ENCODE peak calls at places on chromosomes 3 and 15, in eight cellular contexts. One of them, this sample, is unnamed.

GRCh38 chr3:140011086-140011485 is 76.1 kb downstream of the CLSTN2 start:
- DNase-seq in colonic mucosa: no peak
- DNase-seq in RWPE1: no peak
- DNase-seq in uterus: no peak
- DNase-seq in cardiac muscle cell: no peak
- DNase-seq in glutamatergic neuron: no peak
- DNase-seq in mesothelial cell of epicardium: no peak
- DNase-seq in HFFc6: no peak
- DNase-seq in this sample: no peak

GRCh38 chr15:43998607-43999006 is 171.8 kb downstream of the WDR76 start:
- DNase-seq in colonic mucosa: peak
- DNase-seq in RWPE1: no peak
- DNase-seq in uterus: no peak
- DNase-seq in cardiac muscle cell: peak
- DNase-seq in glutamatergic neuron: no peak
- DNase-seq in mesothelial cell of epicardium: no peak
- DNase-seq in HFFc6: no peak
- DNase-seq in this sample: peak

GRCh38 chr3:195072916-195073564 is 197.9 kb downstream of the XXYLT1 start:
- DNase-seq in colonic mucosa: no peak
- DNase-seq in RWPE1: no peak
- DNase-seq in uterus: peak
- DNase-seq in cardiac muscle cell: no peak
- DNase-seq in glutamatergic neuron: no peak
- DNase-seq in mesothelial cell of epicardium: no peak
- DNase-seq in HFFc6: no peak
- DNase-seq in this sample: no peak

GRCh38 chr15:58457466-58457965 is 25.7 kb downstream of the LIPC start:
- DNase-seq in colonic mucosa: no peak
- DNase-seq in RWPE1: peak
- DNase-seq in uterus: no peak
- DNase-seq in cardiac muscle cell: peak
- DNase-seq in glutamatergic neuron: no peak
- DNase-seq in mesothelial cell of epicardium: no peak
- DNase-seq in HFFc6: peak
- DNase-seq in this sample: peak

GRCh38 chr3:149409351-149409750 is 31.9 kb upstream of the TM4SF1 start:
- DNase-seq in colonic mucosa: no peak
- DNase-seq in RWPE1: no peak
- DNase-seq in uterus: no peak
- DNase-seq in cardiac muscle cell: no peak
- DNase-seq in glutamatergic neuron: no peak
- DNase-seq in mesothelial cell of epicardium: no peak
- DNase-seq in HFFc6: no peak
- DNase-seq in this sample: no peak

GRCh38 chr3:12187448-12188327 is 29.0 kb upstream of the TIMP4 start:
- DNase-seq in colonic mucosa: no peak
- DNase-seq in RWPE1: no peak
- DNase-seq in uterus: no peak
- DNase-seq in cardiac muscle cell: peak
- DNase-seq in glutamatergic neuron: no peak
- DNase-seq in mesothelial cell of epicardium: no peak
- DNase-seq in HFFc6: peak
- DNase-seq in this sample: peak

GRCh38 chr15:83890584-83890983 is 236.7 kb downstream of the ADAMTSL3 start:
- DNase-seq in colonic mucosa: no peak
- DNase-seq in RWPE1: no peak
- DNase-seq in uterus: peak
- DNase-seq in cardiac muscle cell: peak
- DNase-seq in glutamatergic neuron: no peak
- DNase-seq in mesothelial cell of epicardium: no peak
- DNase-seq in HFFc6: no peak
- DNase-seq in this sample: no peak

GRCh38 chr15:35674873-35675781 is 129.2 kb upstream of the DPH6 start:
- DNase-seq in colonic mucosa: no peak
- DNase-seq in RWPE1: no peak
- DNase-seq in uterus: no peak
- DNase-seq in cardiac muscle cell: peak
- DNase-seq in glutamatergic neuron: no peak
- DNase-seq in mesothelial cell of epicardium: no peak
- DNase-seq in HFFc6: peak
- DNase-seq in this sample: peak

GRCh38 chr3:13375464-13375863 is 44.7 kb downstream of the NUP210 start:
- DNase-seq in colonic mucosa: no peak
- DNase-seq in RWPE1: no peak
- DNase-seq in uterus: no peak
- DNase-seq in cardiac muscle cell: no peak
- DNase-seq in glutamatergic neuron: no peak
- DNase-seq in mesothelial cell of epicardium: no peak
- DNase-seq in HFFc6: no peak
- DNase-seq in this sample: no peak

GRCh38 chr15:40245666-40246065 is 6.8 kb downstream of the PAK6 start:
- DNase-seq in colonic mucosa: no peak
- DNase-seq in RWPE1: no peak
- DNase-seq in uterus: no peak
- DNase-seq in cardiac muscle cell: no peak
- DNase-seq in glutamatergic neuron: no peak
- DNase-seq in mesothelial cell of epicardium: no peak
- DNase-seq in HFFc6: no peak
- DNase-seq in this sample: no peak

GRCh38 chr15:71094137-71094536 is 21.1 kb upstream of the THSD4 start:
- DNase-seq in colonic mucosa: peak
- DNase-seq in RWPE1: no peak
- DNase-seq in uterus: no peak
- DNase-seq in cardiac muscle cell: no peak
- DNase-seq in glutamatergic neuron: no peak
- DNase-seq in mesothelial cell of epicardium: no peak
- DNase-seq in HFFc6: no peak
- DNase-seq in this sample: no peak

GRCh38 chr15:71096676-71097075 is 18.6 kb upstream of the THSD4 start:
- DNase-seq in colonic mucosa: peak
- DNase-seq in RWPE1: peak
- DNase-seq in uterus: no peak
- DNase-seq in cardiac muscle cell: no peak
- DNase-seq in glutamatergic neuron: no peak
- DNase-seq in mesothelial cell of epicardium: no peak
- DNase-seq in HFFc6: peak
- DNase-seq in this sample: peak

GRCh38 chr15:71103102-71103676 is 12.1 kb upstream of the THSD4 start:
- DNase-seq in colonic mucosa: no peak
- DNase-seq in RWPE1: peak
- DNase-seq in uterus: no peak
- DNase-seq in cardiac muscle cell: peak
- DNase-seq in glutamatergic neuron: no peak
- DNase-seq in mesothelial cell of epicardium: peak
- DNase-seq in HFFc6: peak
- DNase-seq in this sample: peak

GRCh38 chr15:71097890-71098289 is 17.4 kb upstream of the THSD4 start:
- DNase-seq in colonic mucosa: no peak
- DNase-seq in RWPE1: no peak
- DNase-seq in uterus: no peak
- DNase-seq in cardiac muscle cell: no peak
- DNase-seq in glutamatergic neuron: no peak
- DNase-seq in mesothelial cell of epicardium: no peak
- DNase-seq in HFFc6: no peak
- DNase-seq in this sample: no peak

GRCh38 chr15:71098920-71099319 is 16.4 kb upstream of the THSD4 start:
- DNase-seq in colonic mucosa: no peak
- DNase-seq in RWPE1: no peak
- DNase-seq in uterus: no peak
- DNase-seq in cardiac muscle cell: no peak
- DNase-seq in glutamatergic neuron: no peak
- DNase-seq in mesothelial cell of epicardium: no peak
- DNase-seq in HFFc6: no peak
- DNase-seq in this sample: no peak
- TF ChIP-seq CTCF in colonic mucosa: no peak
- TF ChIP-seq CTCF in RWPE1: no peak
- TF ChIP-seq CTCF in uterus: no peak
- TF ChIP-seq CTCF in cardiac muscle cell: no peak
- TF ChIP-seq CTCF in glutamatergic neuron: no peak
- TF ChIP-seq CTCF in mesothelial cell of epicardium: no peak
- TF ChIP-seq CTCF in HFFc6: peak
- TF ChIP-seq CTCF in this sample: no peak

GRCh38 chr3:181298421-181298820 is 308.9 kb upstream of the DNAJC19 start:
- DNase-seq in colonic mucosa: no peak
- DNase-seq in RWPE1: peak
- DNase-seq in uterus: no peak
- DNase-seq in cardiac muscle cell: no peak
- DNase-seq in glutamatergic neuron: no peak
- DNase-seq in mesothelial cell of epicardium: no peak
- DNase-seq in HFFc6: no peak
- DNase-seq in this sample: peak
- TF ChIP-seq CTCF in colonic mucosa: no peak
- TF ChIP-seq CTCF in RWPE1: no peak
- TF ChIP-seq CTCF in uterus: no peak
- TF ChIP-seq CTCF in cardiac muscle cell: no peak
- TF ChIP-seq CTCF in glutamatergic neuron: no peak
- TF ChIP-seq CTCF in mesothelial cell of epicardium: no peak
- TF ChIP-seq CTCF in HFFc6: no peak
- TF ChIP-seq CTCF in this sample: no peak

GRCh38 chr3:62496509-62496908 is 123.2 kb upstream of the FEZF2 start:
- DNase-seq in colonic mucosa: no peak
- DNase-seq in RWPE1: no peak
- DNase-seq in uterus: no peak
- DNase-seq in cardiac muscle cell: no peak
- DNase-seq in glutamatergic neuron: no peak
- DNase-seq in mesothelial cell of epicardium: no peak
- DNase-seq in HFFc6: no peak
- DNase-seq in this sample: no peak

GRCh38 chr3:62497156-62497555 is 123.8 kb upstream of the FEZF2 start:
- DNase-seq in colonic mucosa: no peak
- DNase-seq in RWPE1: no peak
- DNase-seq in uterus: no peak
- DNase-seq in cardiac muscle cell: no peak
- DNase-seq in glutamatergic neuron: no peak
- DNase-seq in mesothelial cell of epicardium: no peak
- DNase-seq in HFFc6: no peak
- DNase-seq in this sample: no peak

DNA sequence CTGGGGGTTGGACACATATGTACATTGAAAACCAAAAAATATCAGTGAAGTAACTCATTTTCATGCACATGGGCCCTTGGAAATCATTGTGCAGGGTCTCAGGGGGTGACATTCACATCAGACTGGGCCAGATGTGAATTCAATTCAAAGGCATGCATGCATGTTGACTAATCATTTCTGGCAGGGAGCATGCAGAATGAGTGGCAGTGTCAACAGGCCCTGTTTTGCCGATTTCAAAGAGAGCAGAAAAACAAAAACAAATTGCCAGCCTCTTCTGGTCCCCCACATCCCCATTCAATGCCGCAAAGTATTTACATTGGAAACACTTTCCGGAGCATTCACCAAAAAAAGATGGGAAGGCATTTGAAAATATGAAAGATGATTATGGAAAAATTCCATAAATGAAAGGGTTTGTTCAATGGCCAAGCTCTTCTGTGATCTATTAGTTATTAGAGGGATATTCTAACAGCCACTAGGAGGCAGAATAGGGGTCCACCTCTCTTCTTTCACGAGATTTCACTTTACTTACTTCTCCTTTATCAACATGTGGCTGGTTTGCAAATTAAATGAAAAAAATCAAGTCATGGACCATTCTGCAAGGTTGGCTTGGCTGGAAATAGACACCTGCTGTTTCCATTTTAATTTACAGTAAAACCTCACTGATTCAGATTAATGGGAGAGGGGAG is 119.9 kb upstream of the FEZF2 start:
- DNase-seq in colonic mucosa: no peak
- DNase-seq in RWPE1: no peak
- DNase-seq in uterus: no peak
- DNase-seq in cardiac muscle cell: no peak
- DNase-seq in glutamatergic neuron: no peak
- DNase-seq in mesothelial cell of epicardium: no peak
- DNase-seq in HFFc6: no peak
- DNase-seq in this sample: no peak
- TF ChIP-seq CTCF in colonic mucosa: no peak
- TF ChIP-seq CTCF in RWPE1: no peak
- TF ChIP-seq CTCF in uterus: no peak
- TF ChIP-seq CTCF in cardiac muscle cell: peak
- TF ChIP-seq CTCF in glutamatergic neuron: peak
- TF ChIP-seq CTCF in mesothelial cell of epicardium: no peak
- TF ChIP-seq CTCF in HFFc6: peak
- TF ChIP-seq CTCF in this sample: peak

GRCh38 chr15:31556494-31557150 is 230.0 kb downstream of the KLF13 start:
- DNase-seq in colonic mucosa: no peak
- DNase-seq in RWPE1: no peak
- DNase-seq in uterus: no peak
- DNase-seq in cardiac muscle cell: peak
- DNase-seq in glutamatergic neuron: no peak
- DNase-seq in mesothelial cell of epicardium: no peak
- DNase-seq in HFFc6: no peak
- DNase-seq in this sample: no peak

GRCh38 chr15:31552482-31553099 is 226.0 kb downstream of the KLF13 start:
- DNase-seq in colonic mucosa: no peak
- DNase-seq in RWPE1: peak
- DNase-seq in uterus: no peak
- DNase-seq in cardiac muscle cell: peak
- DNase-seq in glutamatergic neuron: no peak
- DNase-seq in mesothelial cell of epicardium: no peak
- DNase-seq in HFFc6: no peak
- DNase-seq in this sample: peak

GRCh38 chr15:31557899-31558298 is 231.3 kb downstream of the KLF13 start:
- DNase-seq in colonic mucosa: no peak
- DNase-seq in RWPE1: no peak
- DNase-seq in uterus: no peak
- DNase-seq in cardiac muscle cell: no peak
- DNase-seq in glutamatergic neuron: no peak
- DNase-seq in mesothelial cell of epicardium: no peak
- DNase-seq in HFFc6: no peak
- DNase-seq in this sample: no peak

GRCh38 chr15:31554261-31554660 is 227.6 kb downstream of the KLF13 start:
- DNase-seq in colonic mucosa: no peak
- DNase-seq in RWPE1: peak
- DNase-seq in uterus: peak
- DNase-seq in cardiac muscle cell: peak
- DNase-seq in glutamatergic neuron: no peak
- DNase-seq in mesothelial cell of epicardium: no peak
- DNase-seq in HFFc6: peak
- DNase-seq in this sample: peak

GRCh38 chr15:31555022-31555421 is 228.4 kb downstream of the KLF13 start:
- DNase-seq in colonic mucosa: no peak
- DNase-seq in RWPE1: no peak
- DNase-seq in uterus: no peak
- DNase-seq in cardiac muscle cell: no peak
- DNase-seq in glutamatergic neuron: no peak
- DNase-seq in mesothelial cell of epicardium: no peak
- DNase-seq in HFFc6: no peak
- DNase-seq in this sample: no peak
- TF ChIP-seq CTCF in colonic mucosa: no peak
- TF ChIP-seq CTCF in RWPE1: no peak
- TF ChIP-seq CTCF in uterus: no peak
- TF ChIP-seq CTCF in cardiac muscle cell: no peak
- TF ChIP-seq CTCF in glutamatergic neuron: no peak
- TF ChIP-seq CTCF in mesothelial cell of epicardium: no peak
- TF ChIP-seq CTCF in HFFc6: no peak
- TF ChIP-seq CTCF in this sample: no peak

GRCh38 chr3:126703512-126704493 is at the start of gene CHCHD6:
- DNase-seq in colonic mucosa: peak
- DNase-seq in RWPE1: peak
- DNase-seq in uterus: peak
- DNase-seq in cardiac muscle cell: peak
- DNase-seq in glutamatergic neuron: peak
- DNase-seq in mesothelial cell of epicardium: peak
- DNase-seq in HFFc6: peak
- DNase-seq in this sample: peak
- TF ChIP-seq CTCF in colonic mucosa: no peak
- TF ChIP-seq CTCF in RWPE1: no peak
- TF ChIP-seq CTCF in uterus: no peak
- TF ChIP-seq CTCF in cardiac muscle cell: peak
- TF ChIP-seq CTCF in glutamatergic neuron: no peak
- TF ChIP-seq CTCF in mesothelial cell of epicardium: no peak
- TF ChIP-seq CTCF in HFFc6: peak
- TF ChIP-seq CTCF in this sample: no peak

GRCh38 chr15:95826831-95827230 is 503.7 kb upstream of the NR2F2 start:
- DNase-seq in colonic mucosa: no peak
- DNase-seq in RWPE1: peak
- DNase-seq in uterus: no peak
- DNase-seq in cardiac muscle cell: no peak
- DNase-seq in glutamatergic neuron: no peak
- DNase-seq in mesothelial cell of epicardium: no peak
- DNase-seq in HFFc6: peak
- DNase-seq in this sample: no peak
- TF ChIP-seq CTCF in colonic mucosa: no peak
- TF ChIP-seq CTCF in RWPE1: no peak
- TF ChIP-seq CTCF in uterus: no peak
- TF ChIP-seq CTCF in cardiac muscle cell: no peak
- TF ChIP-seq CTCF in glutamatergic neuron: no peak
- TF ChIP-seq CTCF in mesothelial cell of epicardium: no peak
- TF ChIP-seq CTCF in HFFc6: peak
- TF ChIP-seq CTCF in this sample: no peak